ENCODE peak calls at places on chromosomes 1 and 21, in nine cellular contexts. J is stimulated activated CD8-positive, alpha-beta memory T cell treated with anti-CD3 and anti-CD28 coated beads, Interleukin-2, amount 100 ng/mL, for 1 hour; W is breast epithelium; P is sigmoid colon; L is GM23338; K is tibial nerve; G is SHP77; X is NCI-H2081 treated with DMSO at 0.1 percent for 48 hours; D is lower lobe of right lung. R is an unnamed sample.

GRCh38 chr1:175920401-175920800 is 177.0 kb upstream of the TNR start:
- DNase-seq in J (no peak), W (no peak), P (no peak), L (no peak), K (no peak), G (no peak), X (no peak), D (no peak), R (no peak)

GRCh38 chr1:119947468-119947867 is 51.2 kb upstream of the ADAM30 start:
- DNase-seq in J (no peak), W (no peak), P (no peak), L (no peak), K (no peak), G (no peak), X (no peak), D (no peak), R (no peak)

GRCh38 chr1:119318466-119319309 is 49.9 kb upstream of the HAO2 start:
- DNase-seq in J (no peak), W (no peak), P (no peak), L (no peak), K (no peak), G (no peak), X (no peak), D (no peak), R (no peak)

GRCh38 chr1:198161718-198162090 is 4.9 kb downstream of the NEK7 start:
- DNase-seq in J (no peak), W (no peak), P (no peak), L (no peak), K (no peak), G (no peak), X (no peak), D (no peak), R (no peak)

GRCh38 chr1:9281907-9282306 is 10.8 kb upstream of the SPSB1 start:
- DNase-seq in J (no peak), W (no peak), P (no peak), L (no peak), K (no peak), G (no peak), X (no peak), D (no peak), R (no peak)

GRCh38 chr1:29679828-29680558 is 443.7 kb downstream of the PTPRU start:
- DNase-seq in J (no peak), W (peak), P (no peak), L (no peak), K (no peak), G (no peak), X (no peak), D (no peak), R (no peak)

GRCh38 chr21:43644609-43645008 is 14.7 kb downstream of the HSF2BP start:
- DNase-seq in J (no peak), W (no peak), P (no peak), L (no peak), K (no peak), G (no peak), X (no peak), D (no peak), R (no peak)

GRCh38 chr1:15949453-15950245 is 26.3 kb downstream of the ZBTB17 start:
- DNase-seq in J (peak), W (peak), P (peak), L (peak), K (peak), G (no peak), X (no peak), D (peak), R (peak)

GRCh38 chr21:35664683-35665082 is 395.6 kb downstream of the SETD4 start:
- DNase-seq in J (no peak), W (peak), P (no peak), L (no peak), K (no peak), G (no peak), X (no peak), D (no peak), R (no peak)

R was measured in gastrocnemius medialis.